ENCODE peak calls at places on chromosomes 3 and 15, in nine cellular contexts. Z is endothelial cell, C is WERI-Rb-1, W is RWPE1, B is AG04450, E is WTC11, X is left ventricle myocardium inferior, J is neural crest cell, N is PC-9. Q is an unnamed sample.

GRCh38 chr3:158701666-158702065 is 29.2 kb upstream of the LXN start:
- DNase-seq in E (no peak), Z (no peak), X (no peak), N (no peak), C (no peak), W (no peak), J (no peak), B (no peak), Q (no peak)

GRCh38 chr3:94024385-94024784 is 4.0 kb downstream of the STX19 start:
- DNase-seq in W (no peak), X (no peak), Z (no peak), N (no peak), C (no peak), B (no peak), E (no peak), J (no peak), Q (no peak)

GRCh38 chr15:49875392-49875791 is 243.6 kb downstream of the ATP8B4 start:
- DNase-seq in N (no peak), X (no peak), B (no peak), Z (no peak), J (no peak), C (no peak), W (no peak), E (no peak), Q (no peak)

GRCh38 chr3:94173667-94174434 is 111.0 kb downstream of the NSUN3 start:
- DNase-seq in E (no peak), J (no peak), W (no peak), B (no peak), N (no peak), Z (no peak), C (no peak), X (no peak), Q (no peak)

GRCh38 chr3:38805765-38806386 is 10.1 kb downstream of the SCN10A start:
- DNase-seq in W (peak), B (peak), N (peak), J (peak), E (peak), Z (peak), C (no peak), X (no peak), Q (peak)

GRCh38 chr15:59260090-59260489 is 53.4 kb downstream of the LDHAL6B start:
- DNase-seq in J (peak), Z (no peak), N (no peak), B (no peak), W (no peak), C (no peak), X (no peak), E (no peak), Q (no peak)

GRCh38 chr15:49855917-49856637 is 235.2 kb downstream of the DTWD1 start:
- DNase-seq in J (no peak), B (peak), Z (no peak), W (no peak), C (no peak), X (no peak), E (no peak), N (no peak), Q (no peak)

GRCh38 chr15:44101286-44101685 is 93.8 kb downstream of the FRMD5 start:
- DNase-seq in B (no peak), W (no peak), N (no peak), Z (no peak), E (no peak), C (no peak), J (no peak), X (no peak), Q (no peak)

GRCh38 chr3:8623741-8624140 is 20.9 kb downstream of the SSUH2 start:
- DNase-seq in C (no peak), B (no peak), J (no peak), X (no peak), Z (no peak), E (no peak), N (no peak), W (no peak), Q (no peak)

GRCh38 chr3:127254730-127255129 is 33.1 kb downstream of the PRR20G start:
- DNase-seq in W (peak), X (no peak), J (no peak), N (no peak), Z (no peak), E (no peak), B (no peak), C (peak), Q (peak)

GRCh38 chr3:158339638-158340037 is 229.7 kb downstream of the RSRC1 start:
- DNase-seq in N (no peak), E (no peak), Z (no peak), C (no peak), W (no peak), X (no peak), J (no peak), B (no peak), Q (no peak)

GRCh38 chr3:154428369-154429206 is 1.4 kb downstream of the GPR149 start:
- DNase-seq in Z (peak), W (no peak), X (no peak), B (no peak), J (no peak), N (no peak), C (peak), E (peak), Q (no peak)

GRCh38 chr3:187183210-187183862 is 13.9 kb upstream of the RTP1 start:
- DNase-seq in B (no peak), J (no peak), N (no peak), C (peak), W (peak), Z (no peak), X (no peak), E (no peak), Q (no peak)

GRCh38 chr3:17967111-17967510 is 224.7 kb upstream of the TBC1D5 start:
- DNase-seq in X (no peak), C (no peak), N (no peak), J (no peak), B (no peak), W (no peak), Z (no peak), E (no peak), Q (no peak)
- TF ChIP-seq CTCF in X (no peak), C (no peak), N (no peak), J (no peak), B (no peak), W (no peak), Z (no peak), E (no peak), Q (no peak)

GRCh38 chr15:80834906-80835305 is 55.7 kb downstream of the CEMIP start:
- DNase-seq in N (no peak), Z (no peak), C (no peak), W (no peak), B (no peak), J (no peak), X (no peak), E (no peak), Q (no peak)

GRCh38 chr15:80836223-80836622 is 57.1 kb downstream of the CEMIP start:
- DNase-seq in J (no peak), B (no peak), W (no peak), C (no peak), E (no peak), N (no peak), Z (no peak), X (no peak), Q (no peak)

GRCh38 chr15:80836991-80837390 is 57.8 kb downstream of the CEMIP start:
- DNase-seq in N (no peak), J (no peak), C (no peak), B (no peak), X (no peak), E (no peak), Z (no peak), W (no peak), Q (no peak)

GRCh38 chr15:80834402-80834801 is 55.2 kb downstream of the CEMIP start:
- DNase-seq in X (no peak), N (no peak), W (no peak), Z (no peak), C (no peak), B (no peak), E (no peak), J (no peak), Q (no peak)

GRCh38 chr15:80835338-80835737 is 56.2 kb downstream of the CEMIP start:
- DNase-seq in E (peak), N (no peak), W (peak), B (no peak), X (no peak), J (no peak), Z (no peak), C (peak), Q (no peak)
- TF ChIP-seq CTCF in E (no peak), N (peak), W (no peak), B (no peak), X (no peak), J (peak), Z (no peak), C (peak), Q (no peak)

GRCh38 chr3:57949779-57950618 is 58.2 kb upstream of the FLNB start:
- DNase-seq in X (peak), E (no peak), W (peak), C (no peak), Z (no peak), N (peak), B (no peak), J (no peak), Q (no peak)
- TF ChIP-seq CTCF in X (peak), E (no peak), W (peak), C (no peak), Z (no peak), N (peak), B (no peak), J (no peak), Q (no peak)

GRCh38 chr3:195794708-195795107 is 17.0 kb downstream of the MUC4 start:
- DNase-seq in N (no peak), W (no peak), E (no peak), J (no peak), X (no peak), C (no peak), Z (no peak), B (no peak), Q (no peak)
- TF ChIP-seq CTCF in N (no peak), W (no peak), E (no peak), J (no peak), X (no peak), C (no peak), Z (no peak), B (no peak), Q (no peak)

GRCh38 chr3:149131594-149131993 is 2.2 kb downstream of the HPS3 start:
- DNase-seq in E (no peak), B (no peak), C (no peak), N (no peak), W (no peak), J (no peak), X (no peak), Z (no peak), Q (no peak)

GRCh38 chr3:149128856-149129255 is 582 bp upstream of the HPS3 start:
- DNase-seq in J (no peak), X (no peak), N (no peak), B (no peak), C (no peak), W (peak), Z (no peak), E (no peak), Q (no peak)

GRCh38 chr3:149134560-149134959 is 5.1 kb downstream of the HPS3 start:
- DNase-seq in E (no peak), C (no peak), W (no peak), J (no peak), B (no peak), N (no peak), X (no peak), Z (no peak), Q (no peak)

GRCh38 chr3:149129326-149130123 is at the start of gene HPS3:
- DNase-seq in C (peak), N (peak), X (peak), W (peak), J (peak), E (peak), B (peak), Z (peak), Q (peak)
- TF ChIP-seq CTCF in C (no peak), N (no peak), X (no peak), W (no peak), J (no peak), E (no peak), B (no peak), Z (no peak), Q (no peak)

GRCh38 chr3:148075829-148076716 is 621.6 kb upstream of the AGTR1 start:
- DNase-seq in C (peak), W (peak), N (no peak), X (no peak), B (peak), E (peak), J (no peak), Z (peak), Q (no peak)
- TF ChIP-seq CTCF in C (peak), W (peak), N (peak), X (peak), B (peak), E (peak), J (peak), Z (peak), Q (peak)

GRCh38 chr3:18635215-18635614 is 210.1 kb upstream of the SATB1 start:
- DNase-seq in Z (no peak), W (no peak), N (no peak), B (no peak), J (no peak), X (no peak), E (no peak), C (no peak), Q (no peak)
- TF ChIP-seq CTCF in Z (no peak), W (no peak), N (no peak), B (no peak), J (no peak), X (no peak), E (no peak), C (no peak), Q (no peak)

DNA sequence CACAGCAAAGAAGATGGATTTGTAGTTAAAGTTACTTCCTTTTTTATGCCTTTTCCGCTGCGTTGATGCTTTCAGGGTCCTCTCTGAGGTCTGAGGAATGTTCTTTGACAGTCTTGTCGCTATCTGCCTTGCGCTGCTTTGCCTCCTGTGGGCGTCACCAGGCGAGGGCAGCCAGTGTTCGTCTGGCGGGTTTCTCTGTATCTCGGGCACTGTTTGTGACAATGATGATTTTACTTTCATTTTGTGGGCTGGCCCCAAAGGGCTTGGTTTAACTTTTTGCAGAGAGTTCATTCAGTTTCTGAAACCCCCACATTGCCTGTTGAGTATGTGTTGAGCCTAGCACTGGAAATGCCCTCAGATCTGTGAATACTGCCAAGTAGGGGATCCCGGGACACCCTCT is 24.6 kb upstream of the SACM1L start:
- DNase-seq in C (no peak), W (no peak), X (no peak), E (no peak), Z (no peak), N (no peak), B (no peak), J (no peak), Q (peak)
- TF ChIP-seq CTCF in C (no peak), W (no peak), X (no peak), E (no peak), Z (no peak), N (no peak), B (no peak), J (no peak), Q (peak)

DNA sequence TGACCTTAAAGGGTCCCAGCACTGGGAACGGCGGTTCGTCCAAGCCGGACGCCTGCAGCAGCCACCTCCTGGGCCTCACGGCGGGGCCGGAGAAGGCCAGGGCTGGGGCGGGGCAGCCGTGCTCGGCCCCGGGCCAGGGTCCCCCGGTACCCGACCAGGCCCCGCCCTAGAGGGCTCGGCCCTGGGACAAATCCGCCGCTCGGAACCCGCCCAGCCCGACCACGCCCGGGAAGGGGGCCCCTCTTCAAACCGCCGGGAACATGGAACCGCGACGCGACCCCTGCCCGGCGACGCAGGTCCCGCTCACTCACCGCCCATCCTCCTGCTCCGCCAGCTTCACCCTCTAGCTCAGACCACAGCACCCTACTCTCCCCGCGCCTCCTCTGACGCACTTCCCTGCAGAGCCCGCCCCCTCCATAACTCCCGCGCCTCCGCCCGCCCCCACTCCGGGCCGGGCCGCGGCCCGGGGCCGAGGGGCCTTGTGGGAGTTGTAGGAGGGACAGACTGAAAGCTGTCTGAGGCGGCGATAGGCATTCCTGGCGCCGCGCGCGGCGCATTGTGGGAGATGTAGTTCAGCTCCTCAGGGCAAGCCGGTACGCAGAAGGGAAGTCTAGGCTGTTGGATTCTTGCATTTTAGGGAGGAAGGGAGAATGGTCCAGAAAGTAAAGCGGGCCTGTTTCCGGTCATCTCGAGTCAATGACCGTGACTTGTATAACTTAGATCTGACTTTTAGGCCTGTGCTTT is at the start of gene CLDND1:
- DNase-seq in Z (peak), C (peak), W (peak), X (peak), B (peak), N (peak), E (peak), J (peak), Q (peak)
- TF ChIP-seq CTCF in Z (no peak), C (no peak), W (no peak), X (no peak), B (no peak), N (no peak), E (no peak), J (no peak), Q (no peak)

Q was measured in GM13977.